ENCODE peak calls at places on chromosomes 7 and 10, in six cellular contexts. Z is chondrocyte; T is upper lobe of right lung; H is GM10248; V is stimulated activated CD4-positive, alpha-beta T cell treated with anti-CD3 and anti-CD28 coated beads, TNF-alpha, amount 100 ng/mL, for 24 hours; B is AG09319. L is an unnamed sample.

GRCh38 chr10:58963723-58964124 is 212.7 kb upstream of the PHYHIPL start:
- DNase-seq in H (no peak), V (no peak), T (no peak), B (no peak), Z (no peak), L (no peak)

GRCh38 chr7:19919156-19920085 is 146.0 kb upstream of the TMEM196 start:
- DNase-seq in H (no peak), V (no peak), T (no peak), Z (no peak), B (no peak), L (no peak)

GRCh38 chr10:93216341-93216985 is 142.8 kb downstream of the CYP26A1 start:
- DNase-seq in B (no peak), T (no peak), Z (no peak), H (no peak), V (no peak), L (no peak)

GRCh38 chr7:31108097-31108657 is 56.1 kb downstream of the ADCYAP1R1 start:
- DNase-seq in B (no peak), T (no peak), V (no peak), Z (no peak), H (no peak), L (no peak)

GRCh38 chr10:70191161-70191770 is 21.0 kb upstream of the SAR1A start:
- DNase-seq in T (no peak), H (no peak), Z (no peak), V (no peak), B (no peak), L (no peak)

GRCh38 chr7:134565643-134566136 is 16.8 kb downstream of the AKR1B15 start:
- DNase-seq in H (no peak), T (no peak), V (no peak), Z (no peak), B (peak), L (no peak)

GRCh38 chr7:132164558-132165130 is 411.6 kb downstream of the PLXNA4 start:
- DNase-seq in H (no peak), Z (no peak), V (no peak), B (no peak), T (no peak), L (no peak)

GRCh38 chr10:110323503-110323902 is 18.8 kb upstream of the SMNDC1 start:
- DNase-seq in B (peak), Z (no peak), T (no peak), V (no peak), H (no peak), L (peak)

GRCh38 chr10:124290095-124290795 is 128.5 kb downstream of the OAT start:
- DNase-seq in V (no peak), T (peak), H (peak), Z (peak), B (peak), L (peak)

GRCh38 chr10:31076589-31076988 is 44.9 kb upstream of the ZNF438 start:
- DNase-seq in V (no peak), Z (no peak), T (no peak), H (no peak), B (no peak), L (no peak)

GRCh38 chr10:84123362-84123761 is 15.9 kb upstream of the GHITM start:
- DNase-seq in V (no peak), T (no peak), B (no peak), H (no peak), Z (no peak), L (no peak)

L was measured in foreskin keratinocyte.